ENCODE peak calls at places on chromosomes 2 and 18, in six cellular contexts. F is non-pigmented ciliary epithelial cell; E is astrocyte; V is endothelial cell; C is adipocyte; K is stimulated activated CD4-positive, alpha-beta T cell treated with anti-CD3 and anti-CD28 coated beads, Interleukin-1b, Interleukin-23, amount 100 ng/mL, for 4 hours. H is an unnamed sample.

GRCh38 chr18:13566941-13567762 is 159.2 kb downstream of the FAM210A start:
- DNase-seq in F (no peak), E (no peak), V (no peak), C (no peak), K (no peak), H (no peak)

GRCh38 chr2:215171151-215171550 is 32.7 kb upstream of the ABCA12 start:
- DNase-seq in F (no peak), E (peak; percentile 23), V (no peak), C (peak; percentile 44), K (no peak), H (peak; percentile 13)

GRCh38 chr2:109126501-109126860 is 2.5 kb upstream of the SH3RF3 start:
- DNase-seq in F (peak; percentile 82), E (peak; percentile 90), V (no peak), C (peak; percentile 75), K (no peak), H (peak; percentile 91)

GRCh38 chr2:63052411-63053234 is 2.0 kb downstream of the OTX1 start:
- DNase-seq in F (no peak), E (no peak), V (peak; percentile 16), C (no peak), K (no peak), H (no peak)

GRCh38 chr2:241803387-241804325 is 5.3 kb upstream of the NEU4 start:
- DNase-seq in F (no peak), E (peak; percentile 34), V (peak; percentile 19), C (peak; percentile 69), K (peak; percentile 11), H (peak; percentile 60)

GRCh38 chr2:97737421-97738235 is 24.3 kb downstream of the ZAP70 start:
- DNase-seq in F (no peak), E (no peak), V (no peak), C (no peak), K (no peak), H (no peak)

GRCh38 chr2:211093743-211094303 is 537.4 kb downstream of the CPS1 start:
- DNase-seq in F (no peak), E (no peak), V (no peak), C (no peak), K (no peak), H (peak; percentile 39)

GRCh38 chr2:109186656-109187250 is 57.7 kb downstream of the SH3RF3 start:
- DNase-seq in F (no peak), E (no peak), V (no peak), C (no peak), K (no peak), H (no peak)

GRCh38 chr2:128249555-128249954 is 69.1 kb downstream of the HS6ST1 start:
- DNase-seq in F (no peak), E (no peak), V (no peak), C (no peak), K (no peak), H (no peak)

GRCh38 chr2:68171684-68172083 is 14.0 kb downstream of the PNO1 start:
- DNase-seq in F (no peak), E (no peak), V (no peak), C (no peak), K (no peak), H (no peak)

GRCh38 chr18:34661464-34662087 is 48.5 kb upstream of the DTNA start:
- DNase-seq in F (no peak), E (peak; percentile 22), V (peak; percentile 13), C (peak; percentile 81), K (no peak), H (peak; percentile 69)

GRCh38 chr18:50469380-50469781 is 90.5 kb upstream of the MAPK4 start:
- DNase-seq in F (no peak), E (no peak), V (no peak), C (no peak), K (no peak), H (no peak)

GRCh38 chr2:37573406-37573805 is 98.0 kb downstream of the CDC42EP3 start:
- DNase-seq in F (no peak), E (peak; percentile 61), V (no peak), C (peak; percentile 70), K (no peak), H (peak; percentile 69)

GRCh38 chr2:119826370-119826961 is 66.7 kb downstream of the PTPN4 start:
- DNase-seq in F (no peak), E (no peak), V (peak; percentile 54), C (peak; percentile 47), K (peak; percentile 34), H (peak; percentile 59)

GRCh38 chr18:56997200-56997599 is 149.7 kb upstream of the BOD1L2 start:
- DNase-seq in F (no peak), E (no peak), V (no peak), C (no peak), K (no peak), H (no peak)

GRCh38 chr18:78789850-78790249 is 189.8 kb upstream of the SALL3 start:
- DNase-seq in F (no peak), E (no peak), V (no peak), C (no peak), K (no peak), H (no peak)

GRCh38 chr2:145095641-145096435 is 575.9 kb upstream of the ZEB2 start:
- DNase-seq in F (no peak), E (peak; percentile 93), V (no peak), C (no peak), K (no peak), H (peak; percentile 64)

GRCh38 chr18:62437520-62438329 is 85.1 kb upstream of the ZCCHC2 start:
- DNase-seq in F (no peak), E (no peak), V (no peak), C (no peak), K (no peak), H (no peak)

GRCh38 chr2:167127135-167127534 is 238.9 kb downstream of the XIRP2 start:
- DNase-seq in F (no peak), E (peak; percentile 8), V (peak; percentile 8), C (peak; percentile 44), K (no peak), H (peak; percentile 75)

GRCh38 chr2:138601438-138602165 is 100.0 kb downstream of the SPOPL start:
- DNase-seq in F (no peak), E (peak; percentile 12), V (no peak), C (no peak), K (no peak), H (no peak)

GRCh38 chr2:237833546-237833945 is 25.9 kb upstream of the RAMP1 start:
- DNase-seq in F (no peak), E (peak; percentile 3), V (no peak), C (peak; percentile 77), K (no peak), H (peak; percentile 70)

GRCh38 chr2:216430811-216431210 is 18.5 kb downstream of the SMARCAL1 start:
- DNase-seq in F (no peak), E (no peak), V (no peak), C (no peak), K (no peak), H (no peak)

GRCh38 chr2:236939751-236940229 is 145.9 kb upstream of the COPS8 start:
- DNase-seq in F (no peak), E (peak; percentile 33), V (no peak), C (no peak), K (no peak), H (no peak)

GRCh38 chr18:24725644-24726043 is 265.2 kb downstream of the HRH4 start:
- DNase-seq in F (no peak), E (no peak), V (no peak), C (no peak), K (no peak), H (no peak)

GRCh38 chr2:20913460-20913859 is 90.6 kb upstream of the LDAH start:
- DNase-seq in F (no peak), E (no peak), V (no peak), C (no peak), K (no peak), H (no peak)

GRCh38 chr2:102112271-102112670 is 30.3 kb upstream of the IL1R1 start:
- DNase-seq in F (no peak), E (no peak), V (no peak), C (no peak), K (no peak), H (peak; percentile 41)

GRCh38 chr2:71796174-71796592 is 342.8 kb downstream of the DYSF start:
- DNase-seq in F (no peak), E (peak; percentile 47), V (no peak), C (peak; percentile 76), K (no peak), H (peak; percentile 28)

GRCh38 chr2:88656690-88657089 is 29.4 kb upstream of the EIF2AK3 start:
- DNase-seq in F (no peak), E (peak; percentile 56), V (no peak), C (peak; percentile 63), K (no peak), H (peak; percentile 68)

GRCh38 chr18:79533146-79533545 is 137.4 kb downstream of the NFATC1 start:
- DNase-seq in F (no peak), E (no peak), V (no peak), C (no peak), K (no peak), H (no peak)

GRCh38 chr2:54964271-54964670 is 86.0 kb downstream of the RTN4 start:
- DNase-seq in F (no peak), E (peak; percentile 62), V (no peak), C (no peak), K (no peak), H (no peak)

GRCh38 chr2:37652199-37652640 is 19.2 kb downstream of the CDC42EP3 start:
- DNase-seq in F (peak; percentile 82), E (peak; percentile 95), V (no peak), C (peak; percentile 60), K (no peak), H (peak; percentile 89)

GRCh38 chr2:1455466-1455865 is 42.2 kb downstream of the TPO start:
- DNase-seq in F (no peak), E (no peak), V (no peak), C (peak; percentile 3), K (no peak), H (peak; percentile 21)

GRCh38 chr2:105557515-105557914 is 158.7 kb upstream of the FHL2 start:
- DNase-seq in F (no peak), E (no peak), V (no peak), C (no peak), K (no peak), H (no peak)